ENCODE peak calls at places on chromosomes 2 and 18, in eight cellular contexts. D, N, Z, O, W, F, S and B are unnamed samples.
A peak's percentile ranks its signal among the peaks of the same experiment; 100 is the strongest.

GRCh38 chr2:141242008-141242407 is 888.8 kb downstream of the LRP1B start:
- DNase-seq in D (no peak), N (no peak), Z (no peak), O (no peak), W (no peak), F (no peak), S (no peak), B (no peak)

GRCh38 chr2:64653174-64654062 is at the start of gene SERTAD2:
- DNase-seq in D (peak; percentile 90), N (peak; percentile 80), Z (peak; percentile 94), O (peak; percentile 99), W (peak; percentile 81), F (no peak), S (peak; percentile 91), B (peak; percentile 92)

GRCh38 chr2:205405752-205406151 is 276.5 kb upstream of the NRP2 start:
- DNase-seq in D (no peak), N (no peak), Z (peak; percentile 85), O (no peak), W (no peak), F (no peak), S (no peak), B (no peak)

GRCh38 chr2:27638709-27639108 is 9.9 kb downstream of the GPN1 start:
- DNase-seq in D (no peak), N (no peak), Z (peak; percentile 93), O (no peak), W (no peak), F (no peak), S (no peak), B (no peak)

GRCh38 chr2:181916726-181917377 is 25.3 kb downstream of the ITPRID2 start:
- DNase-seq in D (no peak), N (no peak), Z (peak; percentile 37), O (no peak), W (no peak), F (no peak), S (no peak), B (no peak)

GRCh38 chr2:222423632-222424280 is 587 bp upstream of the SGPP2 start:
- DNase-seq in D (no peak), N (no peak), Z (no peak), O (no peak), W (peak; percentile 41), F (peak; percentile 82), S (no peak), B (no peak)

GRCh38 chr2:233994191-233994590 is 56.3 kb upstream of the SPP2 start:
- DNase-seq in D (no peak), N (no peak), Z (no peak), O (no peak), W (no peak), F (no peak), S (no peak), B (no peak)

GRCh38 chr18:30248061-30248460 is 794.5 kb downstream of the DSC3 start:
- DNase-seq in D (no peak), N (no peak), Z (no peak), O (no peak), W (no peak), F (no peak), S (no peak), B (no peak)

GRCh38 chr2:72573232-72573631 is 252.6 kb downstream of the EXOC6B start:
- DNase-seq in D (no peak), N (no peak), Z (peak; percentile 32), O (no peak), W (no peak), F (no peak), S (no peak), B (no peak)

GRCh38 chr18:27619906-27620305 is 434.8 kb upstream of the CHST9 start:
- DNase-seq in D (peak; percentile 9), N (no peak), Z (no peak), O (no peak), W (no peak), F (no peak), S (no peak), B (no peak)

GRCh38 chr2:181959508-181959907 is 26.1 kb upstream of the PPP1R1C start:
- DNase-seq in D (no peak), N (no peak), Z (no peak), O (no peak), W (no peak), F (no peak), S (no peak), B (no peak)

GRCh38 chr2:395886-396285 is 108.0 kb upstream of the ALKAL2 start:
- DNase-seq in D (no peak), N (no peak), Z (no peak), O (no peak), W (no peak), F (no peak), S (no peak), B (no peak)

GRCh38 chr18:79611040-79611681 is 68.4 kb upstream of the CTDP1 start:
- DNase-seq in D (peak; percentile 69), N (peak; percentile 17), Z (peak; percentile 92), O (peak; percentile 49), W (peak; percentile 37), F (no peak), S (no peak), B (peak; percentile 5)

GRCh38 chr2:218228366-218229092 is 11.5 kb downstream of the ARPC2 start:
- DNase-seq in D (no peak), N (no peak), Z (no peak), O (no peak), W (no peak), F (no peak), S (peak; percentile 22), B (no peak)

GRCh38 chr2:177710003-177710411 is 317.4 kb downstream of the AGPS start:
- DNase-seq in D (no peak), N (no peak), Z (no peak), O (no peak), W (no peak), F (no peak), S (no peak), B (peak; percentile 38)

GRCh38 chr2:10349725-10350124 is 47.0 kb downstream of the HPCAL1 start:
- DNase-seq in D (no peak), N (no peak), Z (no peak), O (no peak), W (no peak), F (no peak), S (no peak), B (no peak)

GRCh38 chr2:60553992-60554648 is 666 bp upstream of the BCL11A start:
- DNase-seq in D (no peak), N (no peak), Z (peak; percentile 54), O (peak; percentile 94), W (peak; percentile 80), F (no peak), S (peak; percentile 30), B (peak; percentile 64)

GRCh38 chr2:88626171-88627054 is 851 bp downstream of the EIF2AK3 start:
- DNase-seq in D (peak; percentile 30), N (no peak), Z (peak; percentile 71), O (peak; percentile 94), W (peak; percentile 68), F (no peak), S (peak; percentile 8), B (peak; percentile 16)

GRCh38 chr2:5520352-5520996 is 171.7 kb upstream of the SOX11 start:
- DNase-seq in D (peak; percentile 66), N (no peak), Z (no peak), O (no peak), W (no peak), F (no peak), S (no peak), B (no peak)

GRCh38 chr2:118845005-118845842 is 2.2 kb downstream of the EN1 start:
- DNase-seq in D (no peak), N (no peak), Z (peak; percentile 76), O (peak; percentile 58), W (peak; percentile 51), F (no peak), S (no peak), B (no peak)

GRCh38 chr2:24247592-24247991 is 72.7 kb downstream of the FAM228A start:
- DNase-seq in D (no peak), N (no peak), Z (no peak), O (no peak), W (no peak), F (no peak), S (no peak), B (no peak)

GRCh38 chr2:203498161-203498560 is 36.9 kb downstream of the RAPH1 start:
- DNase-seq in D (no peak), N (no peak), Z (peak; percentile 83), O (no peak), W (no peak), F (no peak), S (peak; percentile 52), B (no peak)

GRCh38 chr2:33314541-33314940 is 161.9 kb upstream of the RASGRP3 start:
- DNase-seq in D (no peak), N (no peak), Z (no peak), O (no peak), W (no peak), F (no peak), S (no peak), B (no peak)

GRCh38 chr18:43970656-43971055 is 693.4 kb upstream of the SYT4 start:
- DNase-seq in D (no peak), N (no peak), Z (peak; percentile 35), O (no peak), W (peak; percentile 2), F (no peak), S (no peak), B (no peak)

GRCh38 chr2:119197529-119198266 is 25.9 kb upstream of the STEAP3 start:
- DNase-seq in D (no peak), N (no peak), Z (no peak), O (no peak), W (no peak), F (no peak), S (no peak), B (no peak)

DNA sequence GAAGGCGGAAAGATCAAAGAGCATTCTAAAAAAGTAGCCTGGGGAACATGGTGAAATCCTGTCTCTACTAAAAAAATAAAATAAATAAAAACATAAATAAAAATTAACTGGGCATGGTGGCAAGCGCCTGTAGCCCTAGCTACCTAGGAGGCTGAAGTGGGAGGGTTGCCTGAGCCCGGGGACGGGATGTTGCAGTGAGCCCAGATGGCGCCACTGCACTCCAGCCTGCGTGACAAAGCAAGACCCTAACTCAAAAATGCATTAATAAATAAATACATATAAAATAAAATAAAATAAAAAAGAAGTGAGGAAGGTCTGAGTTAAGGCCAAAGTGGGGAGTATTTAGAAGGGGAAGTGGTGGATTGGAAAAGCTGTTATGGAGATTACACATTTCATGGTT is 1.3 kb upstream of the PSMD14 start:
- DNase-seq in D (no peak), N (no peak), Z (no peak), O (no peak), W (peak; percentile 33), F (no peak), S (no peak), B (peak; percentile 31)
- H3K4me3 ChIP-seq in D (no peak overlapping the region), N (no peak overlapping the region), Z (no peak overlapping the region), O (no peak overlapping the region), W (peak overlapping the region; percentile 79), F (no peak overlapping the region), S (peak overlapping the region; percentile 67), B (no peak overlapping the region)

GRCh38 chr2:96203130-96204028 is 5.2 kb downstream of the STARD7 start:
- DNase-seq in D (no peak), N (no peak), Z (peak; percentile 51), O (no peak), W (no peak), F (no peak), S (no peak), B (peak; percentile 37)
- H3K27ac ChIP-seq in D (peak overlapping the region; percentile 23), N (peak overlapping the region; percentile 78), Z (peak overlapping the region; percentile 85), O (peak overlapping the region; percentile 79), W (no peak overlapping the region), F (peak overlapping the region; percentile 35), S (no peak overlapping the region), B (peak overlapping the region; percentile 84)

GRCh38 chr2:158458617-158458920 is 1.8 kb downstream of the PKP4 start:
- DNase-seq in D (no peak), N (no peak), Z (no peak), O (no peak), W (no peak), F (no peak), S (no peak), B (no peak)
- H3K4me3 ChIP-seq in D (peak overlapping the region; percentile 96), N (peak overlapping the region; percentile 70), Z (peak overlapping the region; percentile 92), O (peak overlapping the region; percentile 84), W (peak overlapping the region; percentile 97), F (peak overlapping the region; percentile 78), S (peak overlapping the region; percentile 96), B (peak overlapping the region; percentile 62)

GRCh38 chr2:215601526-215601925 is 165.7 kb upstream of the FN1 start:
- DNase-seq in D (no peak), N (no peak), Z (no peak), O (no peak), W (no peak), F (no peak), S (no peak), B (no peak)
- H3K27ac ChIP-seq in D (no peak overlapping the region), N (no peak overlapping the region), Z (no peak overlapping the region), O (no peak overlapping the region), W (no peak overlapping the region), F (no peak overlapping the region), S (no peak overlapping the region), B (no peak overlapping the region)